ENCODE peak calls at places on chromosomes 3 and 15, in five cellular contexts. M is K562, O is A549, T is IMR-90, Z is SK-N-SH. J is an unnamed sample.

GRCh38 chr3:146250449-146251382 is at the start of gene PLSCR4:
- DNase-seq in M (peak; percentile 66), O (peak; percentile 53), T (peak; percentile 47), Z (peak; percentile 19), J (no peak)

GRCh38 chr3:70277304-70277703 is 35.1 kb downstream of the MDFIC2 start:
- DNase-seq in M (no peak), O (no peak), T (no peak), Z (peak; percentile 17), J (no peak)

GRCh38 chr15:89335289-89336041 is 841 bp upstream of the POLG start:
- DNase-seq in M (no peak), O (no peak), T (no peak), Z (peak; percentile 59), J (no peak)

GRCh38 chr3:138593488-138594149 is 441 bp downstream of the CEP70 start:
- DNase-seq in M (no peak), O (no peak), T (peak; percentile 7), Z (no peak), J (no peak)

GRCh38 chr3:13526626-13526949 is 22.3 kb upstream of the FBLN2 start:
- DNase-seq in M (no peak), O (no peak), T (no peak), Z (no peak), J (no peak)

GRCh38 chr3:95389725-95390313 is 1327.0 kb downstream of the NSUN3 start:
- DNase-seq in M (no peak), O (no peak), T (no peak), Z (no peak), J (no peak)

GRCh38 chr15:80817901-80818300 is 38.7 kb downstream of the CEMIP start:
- DNase-seq in M (no peak), O (no peak), T (no peak), Z (no peak), J (no peak)

GRCh38 chr15:73265536-73266153 is 103.1 kb downstream of the HCN4 start:
- DNase-seq in M (peak; percentile 65), O (peak; percentile 66), T (peak; percentile 43), Z (peak; percentile 53), J (no peak)

GRCh38 chr3:59609967-59610366 is 560.1 kb upstream of the CFAP20DC start:
- DNase-seq in M (no peak), O (no peak), T (no peak), Z (no peak), J (no peak)

GRCh38 chr15:73809728-73810501 is 56.8 kb upstream of the INSYN1 start:
- DNase-seq in M (no peak), O (no peak), T (no peak), Z (peak; percentile 71), J (no peak)

GRCh38 chr15:69478259-69478687 is 25.7 kb downstream of the RPLP1 start:
- DNase-seq in M (peak; percentile 74), O (peak; percentile 80), T (peak; percentile 44), Z (peak; percentile 82), J (no peak)

GRCh38 chr15:87817553-87817952 is 439.0 kb downstream of the NTRK3 start:
- DNase-seq in M (no peak), O (no peak), T (peak; percentile 65), Z (no peak), J (no peak)

GRCh38 chr15:88303455-88303854 is 46.9 kb upstream of the NTRK3 start:
- DNase-seq in M (no peak), O (no peak), T (no peak), Z (no peak), J (no peak)

GRCh38 chr3:16482770-16483531 is 30.5 kb downstream of the RFTN1 start:
- DNase-seq in M (no peak), O (no peak), T (peak; percentile 39), Z (no peak), J (no peak)

GRCh38 chr3:29183346-29184087 is 97.4 kb upstream of the RBMS3 start:
- DNase-seq in M (no peak), O (no peak), T (peak; percentile 93), Z (no peak), J (no peak)

DNA sequence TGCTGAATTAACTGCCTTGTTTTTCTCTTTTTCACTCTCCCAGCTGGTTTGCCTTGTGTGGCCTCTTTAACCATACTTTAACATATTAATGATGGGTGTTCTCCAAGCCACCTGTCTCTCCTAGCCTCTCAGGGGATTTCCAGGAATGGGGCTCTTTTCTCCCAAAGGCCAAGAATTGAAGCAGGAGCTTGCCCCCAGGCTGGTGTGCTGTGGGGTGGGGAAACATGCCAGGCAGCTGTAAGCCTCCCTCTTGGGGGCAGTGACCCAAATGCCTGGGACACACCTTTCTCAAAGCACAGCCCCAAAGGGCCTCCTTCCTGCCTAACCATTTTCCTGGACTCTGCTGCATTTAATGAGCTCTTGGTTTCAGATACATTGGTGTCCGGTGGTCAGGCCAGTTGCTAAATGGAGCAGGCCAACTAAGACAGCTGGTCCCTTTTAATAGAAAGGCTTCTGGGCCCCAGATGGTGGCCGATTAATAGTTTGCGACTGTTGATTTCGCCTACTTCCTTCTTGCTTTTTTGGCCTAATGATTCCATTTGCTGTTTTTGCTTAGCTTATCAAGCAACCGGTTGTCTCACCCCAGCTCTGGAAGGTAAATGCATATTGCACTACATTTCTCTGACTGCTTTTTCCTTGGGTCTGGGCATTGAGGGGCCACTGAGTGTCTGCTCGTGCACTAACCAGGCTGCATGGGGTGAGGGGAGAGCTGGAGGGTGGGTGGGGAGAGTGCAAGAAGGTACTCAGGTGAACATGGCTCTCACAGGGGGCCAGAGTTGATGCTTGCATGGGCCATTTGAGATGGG is 5.8 kb downstream of the ALPK3 start:
- DNase-seq in M (no peak), O (no peak), T (no peak), Z (peak; percentile 47), J (no peak)
- TF ChIP-seq RCOR1 in M (no peak), O (no peak), T (no peak), Z (no peak), J (no peak)

GRCh38 chr3:114775395-114775794 is 371.7 kb downstream of the ZBTB20 start:
- DNase-seq in M (no peak), O (no peak), T (peak; percentile 29), Z (no peak), J (no peak)

GRCh38 chr3:114770874-114771273 is 376.2 kb downstream of the ZBTB20 start:
- DNase-seq in M (no peak), O (no peak), T (peak; percentile 73), Z (no peak), J (no peak)
- TF ChIP-seq RCOR1 in M (no peak), O (no peak), T (no peak), Z (no peak), J (no peak)

DNA sequence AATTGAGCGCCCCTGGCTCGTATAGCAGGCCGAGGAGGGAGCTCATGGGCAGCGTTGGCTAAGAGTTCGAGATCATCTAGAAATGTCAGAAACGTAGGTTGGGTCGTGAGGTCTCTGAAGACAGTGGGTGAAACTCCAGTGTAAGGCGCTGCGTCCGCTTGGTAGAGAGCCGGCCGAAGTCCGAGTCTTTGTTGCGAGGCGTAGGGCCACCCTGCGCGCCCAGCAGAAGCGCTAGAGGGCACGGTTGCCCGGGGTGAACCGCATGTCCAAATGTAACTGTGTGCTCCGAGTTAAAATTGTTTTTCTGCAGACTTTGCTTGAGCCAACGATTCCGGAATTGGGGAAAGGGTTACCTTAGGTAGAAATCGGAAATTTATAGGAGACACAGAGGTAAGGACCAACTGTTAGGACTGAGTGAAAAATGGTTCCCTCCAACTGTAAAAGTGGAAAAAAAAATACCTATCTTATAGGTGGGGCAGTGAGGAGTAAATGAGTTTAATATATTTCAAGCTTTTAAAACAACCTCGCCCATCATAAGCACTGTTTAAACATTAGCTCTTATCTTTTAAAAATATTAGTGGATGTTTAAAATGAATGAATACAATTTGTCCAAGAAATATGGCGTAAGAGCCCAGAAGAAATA is 993 bp upstream of the SIAH2 start:
- DNase-seq in M (peak; percentile 73), O (peak; percentile 64), T (peak; percentile 54), Z (peak; percentile 73), J (no peak)
- TF ChIP-seq RCOR1 in M (no peak), O (no peak), T (no peak), Z (no peak), J (no peak)

GRCh38 chr3:52471371-52472238 is 16.2 kb downstream of the NISCH start:
- DNase-seq in M (no peak), O (peak; percentile 57), T (peak; percentile 30), Z (peak; percentile 83), J (no peak)
- TF ChIP-seq RCOR1 in M (no peak), O (no peak), T (no peak), Z (no peak), J (no peak)